ENCODE peak calls at places on chromosomes 16 and 17, in four cellular contexts. N, C, V and P are unnamed samples.

GRCh38 chr17:6546069-6546718 is 10.2 kb downstream of the PITPNM3 start:
- DNase-seq in N (no peak), C (no peak), V (no peak), P (no peak)

GRCh38 chr16:66273644-66274334 is 92.7 kb upstream of the CDH5 start:
- DNase-seq in N (no peak), C (no peak), V (no peak), P (no peak)

GRCh38 chr17:73444021-73444420 is 132.2 kb upstream of the CDC42EP4 start:
- DNase-seq in N (no peak), C (no peak), V (no peak), P (no peak)

GRCh38 chr17:43216369-43216761 is 4.7 kb downstream of the TMEM106A start:
- DNase-seq in N (no peak), C (no peak), V (peak), P (no peak)

GRCh38 chr17:72460711-72461110 is 339.9 kb downstream of the SOX9 start:
- DNase-seq in N (no peak), C (no peak), V (no peak), P (no peak)

GRCh38 chr16:85459529-85460251 is 153.4 kb upstream of the GSE1 start:
- DNase-seq in N (no peak), C (no peak), V (no peak), P (no peak)

GRCh38 chr16:28866454-28866804 is 2.8 kb downstream of the SH2B1 start:
- DNase-seq in N (no peak), C (no peak), V (no peak), P (no peak)

GRCh38 chr17:74690409-74690825 is 22.3 kb downstream of the CD300LF start:
- DNase-seq in N (no peak), C (no peak), V (no peak), P (peak)

GRCh38 chr16:77171750-77172635 is 19.0 kb upstream of the MON1B start:
- DNase-seq in N (no peak), C (no peak), V (no peak), P (no peak)

GRCh38 chr16:82874251-82874650 is 247.5 kb downstream of the CDH13 start:
- DNase-seq in N (no peak), C (no peak), V (no peak), P (no peak)

GRCh38 chr16:2350500-2350899 is 10.0 kb upstream of the ABCA3 start:
- DNase-seq in N (no peak), C (no peak), V (no peak), P (no peak)

GRCh38 chr17:66275651-66276050 is 26.8 kb upstream of the PRKCA start:
- DNase-seq in N (peak), C (peak), V (no peak), P (no peak)

GRCh38 chr16:397736-398332 is 835 bp downstream of the NME4 start:
- DNase-seq in N (no peak), C (no peak), V (peak), P (peak)

GRCh38 chr17:78817123-78817522 is 23.5 kb downstream of the USP36 start:
- DNase-seq in N (no peak), C (no peak), V (no peak), P (no peak)

GRCh38 chr16:38941-39892 is 14.2 kb downstream of the POLR3K start:
- DNase-seq in N (no peak), C (peak), V (no peak), P (peak)

GRCh38 chr17:76742958-76743357 is 5.0 kb downstream of the MFSD11 start:
- DNase-seq in N (no peak), C (no peak), V (no peak), P (no peak)

GRCh38 chr16:22191966-22192260 is 14.2 kb upstream of the EEF2K start:
- DNase-seq in N (no peak), C (no peak), V (no peak), P (no peak)

GRCh38 chr16:56965149-56965938 is 3.6 kb downstream of the CETP start:
- DNase-seq in N (no peak), C (no peak), V (no peak), P (peak)

GRCh38 chr16:57427824-57428223 is 19.4 kb downstream of the CIAPIN1 start:
- DNase-seq in N (no peak), C (no peak), V (no peak), P (no peak)

GRCh38 chr17:47810200-47810821 is 11.3 kb downstream of the OSBPL7 start:
- DNase-seq in N (peak), C (no peak), V (peak), P (no peak)

GRCh38 chr17:79630120-79630519 is 19.3 kb upstream of the RBFOX3 start:
- DNase-seq in N (no peak), C (no peak), V (peak), P (no peak)

GRCh38 chr17:74408830-74409229 is 23.1 kb upstream of the GPRC5C start:
- DNase-seq in N (no peak), C (no peak), V (no peak), P (no peak)

GRCh38 chr17:36641877-36642845 is 40.8 kb downstream of the MRM1 start:
- DNase-seq in N (no peak), C (no peak), V (no peak), P (no peak)

GRCh38 chr17:5580367-5580766 is 3.9 kb downstream of the NLRP1 start:
- DNase-seq in N (no peak), C (no peak), V (no peak), P (no peak)

GRCh38 chr16:88533381-88533831 is 36.8 kb upstream of the ZC3H18 start:
- DNase-seq in N (no peak), C (no peak), V (no peak), P (peak)

GRCh38 chr16:75929056-75929455 is 202.8 kb upstream of the CPHXL start:
- DNase-seq in N (no peak), C (no peak), V (no peak), P (no peak)

GRCh38 chr16:2198283-2198682 is 1.9 kb upstream of the CASKIN1 start:
- DNase-seq in N (no peak), C (no peak), V (no peak), P (no peak)

GRCh38 chr16:11140466-11140865 is 115.5 kb downstream of the SOCS1 start:
- DNase-seq in N (no peak), C (no peak), V (no peak), P (no peak)

GRCh38 chr16:783404-784161 is 4.6 kb downstream of the RPUSD1 start:
- DNase-seq in N (no peak), C (no peak), V (no peak), P (no peak)

GRCh38 chr17:47989700-47990099 is 18.8 kb downstream of the CDK5RAP3 start:
- DNase-seq in N (no peak), C (no peak), V (no peak), P (no peak)

GRCh38 chr17:69047368-69048263 is 13.1 kb downstream of the ABCA9 start:
- DNase-seq in N (peak), C (no peak), V (no peak), P (peak)

GRCh38 chr16:85153656-85154091 is 41.4 kb upstream of the CIBAR2 start:
- DNase-seq in N (no peak), C (no peak), V (no peak), P (no peak)

GRCh38 chr16:4860727-4861342 is 13.6 kb downstream of the UBN1 start:
- DNase-seq in N (no peak), C (no peak), V (no peak), P (no peak)

GRCh38 chr17:5942687-5943086 is 127.5 kb upstream of the WSCD1 start:
- DNase-seq in N (no peak), C (no peak), V (no peak), P (no peak)

GRCh38 chr16:23754594-23755483 is at the start of gene CHP2:
- DNase-seq in N (no peak), C (no peak), V (peak), P (peak)

GRCh38 chr17:65554568-65555223 is 6.8 kb downstream of the AXIN2 start:
- DNase-seq in N (no peak), C (no peak), V (no peak), P (no peak)